ENCODE peak calls at places on chromosome 20, in five cellular contexts. E is mesothelial cell of epicardium, F is neural progenitor cell, V is GM12865, H is psoas muscle. X is an unnamed sample.

GRCh38 chr20:52590100-52590499 is 382.1 kb upstream of the TSHZ2 start:
- DNase-seq in E (no peak), F (no peak), V (no peak), H (peak; percentile 16), X (no peak)

GRCh38 chr20:62286493-62287064 is 16.2 kb upstream of the ADRM1 start:
- DNase-seq in E (no peak), F (no peak), V (no peak), H (no peak), X (no peak)

GRCh38 chr20:9319687-9320384 is 194.6 kb upstream of the LAMP5 start:
- DNase-seq in E (no peak), F (no peak), V (no peak), H (no peak), X (no peak)

GRCh38 chr20:49028684-49029083 is 17.4 kb upstream of the CSE1L start:
- DNase-seq in E (no peak), F (peak; percentile 54), V (no peak), H (no peak), X (peak; percentile 53)

GRCh38 chr20:20461526-20461925 is 93.6 kb downstream of the INSM1 start:
- DNase-seq in E (no peak), F (no peak), V (no peak), H (no peak), X (peak; percentile 17)

GRCh38 chr20:36399147-36399968 is 93.2 kb downstream of the DLGAP4 start:
- DNase-seq in E (no peak), F (peak; percentile 83), V (peak; percentile 62), H (no peak), X (peak; percentile 98)

GRCh38 chr20:37384683-37385174 is 38.8 kb downstream of the SRC start:
- DNase-seq in E (peak; percentile 83), F (peak; percentile 82), V (peak; percentile 81), H (peak; percentile 75), X (peak; percentile 76)

GRCh38 chr20:57427239-57428127 is 36.3 kb downstream of the RBM38 start:
- DNase-seq in E (no peak), F (no peak), V (no peak), H (no peak), X (no peak)

GRCh38 chr20:56627122-56628014 is 1.7 kb upstream of the TFAP2C start:
- DNase-seq in E (no peak), F (peak; percentile 40), V (no peak), H (no peak), X (peak; percentile 35)

GRCh38 chr20:31945790-31946189 is 6.1 kb downstream of the PDRG1 start:
- DNase-seq in E (no peak), F (no peak), V (no peak), H (peak; percentile 28), X (no peak)

GRCh38 chr20:62618622-62619529 is 23.4 kb upstream of the SLCO4A1 start:
- DNase-seq in E (no peak), F (peak; percentile 46), V (peak; percentile 84), H (no peak), X (peak; percentile 24)

GRCh38 chr20:32012159-32012682 is 2.0 kb downstream of the CCM2L start:
- DNase-seq in E (no peak), F (no peak), V (no peak), H (no peak), X (no peak)

GRCh38 chr20:34040300-34041015 is 46.7 kb downstream of the RALY start:
- DNase-seq in E (no peak), F (no peak), V (no peak), H (no peak), X (no peak)

GRCh38 chr20:9534025-9534424 is 19.6 kb downstream of the LAMP5 start:
- DNase-seq in E (no peak), F (no peak), V (no peak), H (no peak), X (no peak)

GRCh38 chr20:34046330-34046729 is 52.6 kb downstream of the RALY start:
- DNase-seq in E (no peak), F (no peak), V (no peak), H (no peak), X (no peak)

GRCh38 chr20:63223121-63223825 is 7.3 kb upstream of the YTHDF1 start:
- DNase-seq in E (peak; percentile 57), F (peak; percentile 76), V (peak; percentile 48), H (no peak), X (peak; percentile 80)

GRCh38 chr20:10603971-10604864 is 69.6 kb downstream of the JAG1 start:
- DNase-seq in E (no peak), F (peak; percentile 91), V (no peak), H (peak; percentile 55), X (no peak)

GRCh38 chr20:63736893-63737689 is 627 bp downstream of the LIME1 start:
- DNase-seq in E (no peak), F (no peak), V (peak; percentile 77), H (no peak), X (no peak)

GRCh38 chr20:2693286-2693995 is 861 bp downstream of the EBF4 start:
- DNase-seq in E (peak; percentile 65), F (peak; percentile 77), V (no peak), H (peak; percentile 37), X (peak; percentile 63)

GRCh38 chr20:24799971-24800580 is 149.0 kb upstream of the CST7 start:
- DNase-seq in E (no peak), F (no peak), V (no peak), H (no peak), X (no peak)

GRCh38 chr20:17909745-17910345 is 58.7 kb downstream of the SNX5 start:
- DNase-seq in E (no peak), F (no peak), V (no peak), H (no peak), X (no peak)

GRCh38 chr20:890671-891070 is 25.5 kb downstream of the ANGPT4 start:
- DNase-seq in E (no peak), F (no peak), V (no peak), H (no peak), X (no peak)

GRCh38 chr20:53948383-53949318 is 121.7 kb downstream of the BCAS1 start:
- DNase-seq in E (no peak), F (no peak), V (no peak), H (no peak), X (no peak)

GRCh38 chr20:15359056-15359455 is 1021.6 kb upstream of the FLRT3 start:
- DNase-seq in E (no peak), F (no peak), V (no peak), H (no peak), X (no peak)

GRCh38 chr20:9503530-9504251 is 10.7 kb upstream of the LAMP5 start:
- DNase-seq in E (no peak), F (peak; percentile 47), V (peak; percentile 39), H (no peak), X (peak; percentile 70)

GRCh38 chr20:49890651-49891361 is 24.5 kb downstream of the SPATA2 start:
- DNase-seq in E (no peak), F (peak; percentile 27), V (no peak), H (no peak), X (peak; percentile 47)

GRCh38 chr20:38770970-38771369 is 22.7 kb downstream of the ACTR5 start:
- DNase-seq in E (no peak), F (no peak), V (no peak), H (no peak), X (no peak)

DNA sequence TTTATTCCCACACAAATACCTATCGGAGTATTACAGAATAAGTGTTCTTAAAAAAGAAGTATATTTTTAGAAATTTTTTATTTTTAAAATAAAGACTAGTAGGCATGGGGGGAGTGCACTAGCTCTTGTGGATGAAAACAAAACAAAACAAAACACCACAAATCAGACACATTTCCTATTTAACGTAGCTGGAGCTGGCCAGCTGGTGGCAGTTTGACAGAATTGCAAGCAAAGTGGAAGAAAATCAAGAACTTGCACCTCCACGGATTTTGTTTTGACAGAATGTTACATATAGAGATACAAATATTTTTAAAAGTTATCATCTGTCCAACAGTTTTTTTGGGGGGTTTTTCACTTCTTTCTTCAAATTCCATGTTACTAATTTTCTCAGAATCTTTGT is 63.6 kb upstream of the SNRPB2 start:
- DNase-seq in E (no peak), F (no peak), V (peak; percentile 4), H (no peak), X (peak; percentile 16)
- TF ChIP-seq CTCF in E (peak; percentile 43), F (peak; percentile 23), V (peak; percentile 15), H (no peak), X (peak; percentile 42)

GRCh38 chr20:46057856-46058655 is 29.0 kb downstream of the SLC12A5 start:
- DNase-seq in E (no peak), F (peak; percentile 80), V (no peak), H (peak; percentile 49), X (peak; percentile 93)
- TF ChIP-seq CTCF in E (peak; percentile 44), F (peak; percentile 46), V (peak; percentile 4), H (no peak), X (peak; percentile 57)

DNA sequence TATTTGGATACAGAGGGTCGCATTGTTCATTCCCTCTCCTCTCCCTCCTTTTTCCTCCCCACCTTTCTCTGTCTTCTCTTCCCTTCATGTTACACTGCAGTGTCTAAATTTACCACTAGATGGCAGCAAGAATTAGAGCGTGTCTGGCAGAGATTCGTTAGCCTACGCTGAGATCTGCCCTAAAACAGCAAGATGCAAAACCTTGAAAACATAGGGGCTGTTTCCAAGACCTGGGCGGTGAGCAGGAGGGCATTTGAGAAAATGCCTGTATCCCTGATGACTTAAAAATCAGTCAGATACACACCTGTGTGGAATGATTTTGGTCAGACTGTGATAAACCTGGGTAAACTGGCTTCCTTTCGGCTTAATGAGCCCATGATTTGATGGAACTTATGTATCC is 101.5 kb upstream of the ISM1 start:
- DNase-seq in E (peak; percentile 44), F (peak; percentile 77), V (peak; percentile 66), H (no peak), X (peak; percentile 85)
- TF ChIP-seq CTCF in E (peak; percentile 82), F (peak; percentile 95), V (peak; percentile 74), H (peak; percentile 81), X (peak; percentile 98)

GRCh38 chr20:43752051-43752360 is 25.2 kb upstream of the GTSF1L start:
- DNase-seq in E (no peak), F (no peak), V (no peak), H (no peak), X (no peak)

GRCh38 chr20:43752561-43753301 is 25.9 kb upstream of the GTSF1L start:
- DNase-seq in E (no peak), F (no peak), V (peak; percentile 96), H (no peak), X (no peak)

GRCh38 chr20:43750774-43751166 is 24.0 kb upstream of the GTSF1L start:
- DNase-seq in E (no peak), F (no peak), V (no peak), H (no peak), X (no peak)

GRCh38 chr20:43749734-43750294 is 23.0 kb upstream of the GTSF1L start:
- DNase-seq in E (peak; percentile 95), F (peak; percentile 82), V (peak; percentile 81), H (peak; percentile 75), X (peak; percentile 85)

GRCh38 chr20:43751167-43752050 is 24.6 kb upstream of the GTSF1L start:
- DNase-seq in E (no peak), F (no peak), V (peak; percentile 97), H (no peak), X (no peak)
- TF ChIP-seq CTCF in E (no peak), F (no peak), V (peak; percentile 1), H (no peak), X (no peak)

DNA sequence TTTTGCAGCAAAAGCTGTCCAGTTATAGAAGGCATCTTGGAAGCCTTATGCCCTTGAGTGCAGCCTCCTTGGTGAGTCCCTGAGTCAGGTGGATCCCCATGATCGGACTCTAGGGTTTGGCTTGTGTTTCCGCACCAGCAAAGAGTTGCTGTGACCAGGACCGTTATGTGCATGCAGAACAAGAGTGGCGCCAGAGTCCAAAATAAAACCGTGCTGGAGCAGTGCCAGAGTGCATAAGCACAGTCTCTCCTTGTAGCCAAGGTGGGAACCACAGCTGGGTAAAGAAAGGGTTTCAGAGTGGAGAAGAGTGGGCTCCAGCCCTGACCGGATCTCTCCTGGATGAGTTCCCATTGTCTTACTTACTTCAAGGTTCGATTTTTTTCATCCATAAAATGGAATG is 58.6 kb downstream of the FOXA2 start:
- DNase-seq in E (no peak), F (no peak), V (no peak), H (no peak), X (no peak)
- TF ChIP-seq CTCF in E (no peak), F (no peak), V (no peak), H (no peak), X (no peak)

X was measured in GM23338.